ENCODE peak calls at places on chromosomes 4 and X, in five cellular contexts. A is choroid plexus epithelial cell, D is AG04449, K is left lung, F is LNCaP clone FGC. L is an unnamed sample.

GRCh38 chrX:15514279-15514678 is 13.7 kb downstream of the BMX start:
- DNase-seq in D (no peak), K (no peak), A (no peak), F (no peak), L (no peak)

GRCh38 chrX:8191022-8191421 is 20.0 kb upstream of the VCX2 start:
- DNase-seq in F (no peak), D (no peak), K (peak; percentile 47), A (no peak), L (peak; percentile 69)

GRCh38 chr4:57154926-57155325 is 44.7 kb upstream of the IGFBP7 start:
- DNase-seq in K (no peak), A (no peak), D (no peak), F (no peak), L (no peak)

GRCh38 chr4:185541251-185541671 is 6.0 kb upstream of the PDLIM3 start:
- DNase-seq in K (peak; percentile 42), D (no peak), A (no peak), F (peak; percentile 81), L (no peak)

GRCh38 chr4:119659576-119659975 is 31.0 kb upstream of the PDE5A start:
- DNase-seq in F (no peak), K (no peak), A (peak; percentile 49), D (peak; percentile 63), L (no peak)

GRCh38 chrX:71181558-71181909 is 36.9 kb downstream of the NLGN3 start:
- DNase-seq in F (no peak), A (peak; percentile 23), K (no peak), D (no peak), L (no peak)

GRCh38 chr4:57501715-57502114 is 391.5 kb upstream of the IGFBP7 start:
- DNase-seq in K (no peak), A (peak; percentile 37), F (no peak), D (peak; percentile 3), L (no peak)

GRCh38 chr4:67071641-67072040 is 473.7 kb downstream of the CENPC start:
- DNase-seq in A (no peak), F (no peak), D (no peak), K (no peak), L (no peak)

GRCh38 chr4:531076-531475 is 32.1 kb downstream of the PIGG start:
- DNase-seq in K (no peak), A (no peak), F (no peak), D (no peak), L (no peak)

GRCh38 chr4:181528570-181529184 is 714.5 kb upstream of the TENM3 start:
- DNase-seq in F (peak; percentile 40), K (peak; percentile 40), D (peak; percentile 19), A (peak; percentile 81), L (peak; percentile 66)

GRCh38 chr4:147731611-147732515 is at the start of gene ARHGAP10:
- DNase-seq in A (peak; percentile 72), D (no peak), K (peak; percentile 74), F (no peak), L (peak; percentile 77)

GRCh38 chrX:54182194-54182863 is 725 bp downstream of the FAM120C start:
- DNase-seq in K (peak; percentile 73), F (peak; percentile 15), D (no peak), A (peak; percentile 26), L (peak; percentile 49)

GRCh38 chr4:1987721-1988326 is 20.9 kb downstream of the NELFA start:
- DNase-seq in K (no peak), F (no peak), D (no peak), A (no peak), L (no peak)

GRCh38 chrX:104351173-104351769 is 96.5 kb upstream of the ESX1 start:
- DNase-seq in F (no peak), D (peak; percentile 45), A (peak; percentile 86), K (no peak), L (no peak)

GRCh38 chr4:81030617-81031388 is at the start of gene BMP3:
- DNase-seq in F (no peak), A (peak; percentile 13), K (peak; percentile 45), D (no peak), L (no peak)

GRCh38 chr4:101271516-101271915 is 75.8 kb downstream of the PPP3CA start:
- DNase-seq in K (no peak), F (no peak), D (no peak), A (peak; percentile 24), L (no peak)

GRCh38 chrX:70664726-70665125 is 220.1 kb downstream of the DLG3 start:
- DNase-seq in D (peak; percentile 0), K (no peak), A (peak; percentile 53), F (peak; percentile 6), L (no peak)

GRCh38 chrX:30023451-30023850 is 191.9 kb upstream of the MAGEB2 start:
- DNase-seq in D (no peak), F (no peak), A (no peak), K (no peak), L (no peak)

GRCh38 chr4:79016878-79017277 is 77.6 kb upstream of the PAQR3 start:
- DNase-seq in A (no peak), K (no peak), F (no peak), D (no peak), L (no peak)

GRCh38 chr4:163251204-163251603 is 81.2 kb downstream of the NPY1R start:
- DNase-seq in K (no peak), A (peak; percentile 4), D (no peak), F (peak; percentile 3), L (no peak)

GRCh38 chrX:72029473-72030411 is 102.0 kb downstream of the RTL5 start:
- DNase-seq in D (peak; percentile 56), A (peak; percentile 73), K (no peak), F (no peak), L (no peak)

GRCh38 chrX:7027071-7027470 is 120.4 kb upstream of the STS start:
- DNase-seq in F (no peak), A (no peak), D (no peak), K (no peak), L (no peak)

GRCh38 chrX:119181491-119181890 is 53.9 kb upstream of the KIAA1210 start:
- DNase-seq in A (no peak), K (no peak), D (no peak), F (no peak), L (no peak)

GRCh38 chr4:121479801-121480200 is 99.0 kb upstream of the QRFPR start:
- DNase-seq in A (no peak), D (no peak), F (no peak), K (no peak), L (no peak)

GRCh38 chr4:165208741-165209388 is 1.5 kb downstream of the KLHL2 start:
- DNase-seq in F (no peak), K (no peak), D (no peak), A (peak; percentile 24), L (no peak)

GRCh38 chr4:150155391-150155790 is 77.1 kb downstream of the DCLK2 start:
- DNase-seq in A (no peak), D (no peak), K (no peak), F (no peak), L (no peak)

GRCh38 chrX:4379071-4379470 is 665.6 kb upstream of the PRKX start:
- DNase-seq in D (no peak), F (no peak), K (no peak), A (no peak), L (peak; percentile 63)

GRCh38 chrX:39895228-39896110 is 202.3 kb downstream of the BCOR start:
- DNase-seq in K (no peak), D (no peak), F (peak; percentile 53), A (no peak), L (no peak)

GRCh38 chr4:54095110-54095800 is 4.7 kb upstream of the GSX2 start:
- DNase-seq in F (no peak), D (no peak), A (no peak), K (no peak), L (no peak)

DNA sequence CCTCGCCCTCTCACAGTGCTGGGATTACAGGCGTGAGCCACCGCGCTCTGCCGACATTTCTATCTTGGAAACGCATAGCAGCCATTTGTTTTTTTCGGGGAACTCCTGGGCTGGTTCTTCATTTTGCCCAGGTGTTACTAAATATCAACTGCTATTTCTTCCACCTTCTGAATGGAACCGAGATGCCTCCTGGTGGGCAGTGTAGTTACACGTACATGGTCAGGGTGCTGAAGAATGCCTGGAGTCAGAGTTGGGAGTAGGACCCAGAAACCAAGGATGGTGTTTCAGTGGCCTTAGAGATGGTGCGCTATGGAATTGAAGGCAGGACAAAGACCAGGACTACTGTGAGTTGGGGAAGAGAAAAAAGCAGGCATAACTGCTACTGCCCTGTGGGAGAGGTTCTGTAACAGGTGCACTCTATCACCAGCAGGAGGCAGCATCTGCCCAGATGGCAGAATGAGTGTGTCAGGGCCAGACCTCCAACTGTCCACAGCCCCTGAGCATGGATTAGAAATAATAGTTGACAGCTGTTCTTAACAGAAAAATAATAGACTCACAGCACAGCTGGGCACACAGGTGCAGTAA is 81.7 kb downstream of the ZC4H2 start:
- DNase-seq in F (no peak), K (no peak), A (peak; percentile 2), D (no peak), L (no peak)
- TF ChIP-seq CTCF in F (peak; percentile 78), K (peak; percentile 27), A (peak; percentile 30), D (peak; percentile 21), L (peak; percentile 23)

DNA sequence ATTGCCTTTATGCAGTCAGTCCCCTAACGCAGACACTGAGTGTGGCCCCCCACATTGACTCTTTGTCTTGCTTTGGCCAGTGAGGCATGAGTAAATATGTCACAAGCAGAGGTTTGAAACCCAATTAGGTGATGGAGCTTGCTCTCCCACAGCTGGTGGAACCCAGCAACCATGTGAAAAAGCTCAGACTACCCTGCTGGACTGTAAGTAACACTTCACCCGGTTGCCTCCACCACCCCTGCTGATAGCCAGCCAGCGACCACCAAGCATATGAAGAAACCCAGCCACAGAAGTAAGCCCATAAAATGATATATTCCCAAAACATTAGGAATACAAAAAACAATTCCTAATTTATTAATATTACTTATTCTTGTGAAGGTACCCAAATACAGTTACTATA is 21.6 kb upstream of the PDCL2 start:
- DNase-seq in A (no peak), F (no peak), K (no peak), D (no peak), L (no peak)
- TF ChIP-seq CTCF in A (no peak), F (no peak), K (no peak), D (no peak), L (no peak)

DNA sequence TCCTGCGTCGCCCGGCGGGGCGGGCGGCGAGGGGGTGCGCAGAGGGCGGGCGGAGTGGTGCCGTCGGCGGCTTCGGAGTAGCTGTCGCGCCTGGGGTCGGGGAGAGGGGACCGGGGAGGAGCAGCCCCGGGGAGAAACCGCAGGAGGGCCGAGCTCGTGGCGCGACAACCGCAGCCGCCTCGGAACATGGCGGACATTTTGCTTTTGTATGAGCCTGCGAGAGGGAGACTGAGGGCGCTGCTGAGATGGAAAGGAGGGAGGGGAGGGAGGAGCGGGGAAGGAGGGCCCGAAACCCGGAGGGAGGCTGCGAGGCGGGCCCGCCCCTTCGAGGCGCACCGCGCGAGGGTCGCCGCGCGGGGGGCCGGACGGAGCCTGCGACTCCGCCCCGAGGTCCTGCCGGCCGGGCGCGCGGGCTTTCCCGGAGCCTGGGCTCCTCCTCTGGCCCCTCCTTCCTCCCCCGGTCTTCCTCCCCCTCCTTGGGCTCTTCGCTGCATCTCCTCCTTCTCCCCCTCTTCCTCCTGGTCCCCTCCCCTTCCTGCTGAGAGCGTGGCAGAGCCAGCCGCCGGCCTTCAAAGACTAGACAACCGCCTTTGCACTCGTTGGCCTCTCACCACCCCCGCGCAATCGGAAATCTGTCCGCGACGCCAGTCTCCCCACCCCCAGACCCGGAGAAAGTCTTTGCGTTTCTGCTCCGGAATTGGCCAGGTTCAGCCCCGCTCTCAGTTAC is 1.1 kb downstream of the INTS6L start:
- DNase-seq in F (peak; percentile 69), K (peak; percentile 93), A (peak; percentile 91), D (peak; percentile 49), L (peak; percentile 85)
- TF ChIP-seq CTCF in F (peak; percentile 19), K (no peak), A (peak; percentile 16), D (peak; percentile 1), L (no peak)

DNA sequence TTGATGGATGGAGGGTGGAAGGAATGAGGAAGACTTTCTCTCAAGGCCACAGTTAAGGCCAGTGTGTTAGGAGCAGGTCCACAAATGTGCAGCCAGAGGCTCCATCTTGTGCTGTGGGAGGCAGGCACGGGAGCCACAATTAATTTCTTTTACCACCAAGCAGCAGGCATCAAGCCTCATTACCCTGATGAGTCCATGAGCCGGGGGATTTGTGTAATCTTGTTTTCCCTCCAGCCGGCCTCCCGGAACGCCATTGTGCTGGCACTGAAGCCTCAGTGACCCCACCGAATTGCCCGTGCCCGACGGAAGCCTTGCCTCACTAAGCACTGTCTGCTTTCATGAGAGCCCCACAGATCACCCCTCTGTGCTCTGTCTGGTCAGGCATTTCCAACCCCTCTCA is 154.7 kb upstream of the STX18 start:
- DNase-seq in K (no peak), D (no peak), A (no peak), F (no peak), L (no peak)
- TF ChIP-seq CTCF in K (no peak), D (no peak), A (no peak), F (no peak), L (no peak)